ENCODE peak calls at places on chromosomes 11 and 22, in six cellular contexts. One of them, this sample, is unnamed.

GRCh38 chr22:35555351-35555915 is 14.8 kb downstream of the RASD2 start:
- DNase-seq in HFF-Myc: no peak
- DNase-seq in fibroblast of pulmonary artery: peak
- DNase-seq in fibroblast of lung: no peak
- DNase-seq in GM12865: no peak
- DNase-seq in stimulated activated CD8-positive, alpha-beta memory T cell treated with anti-CD3 and anti-CD28 coated beads, Interleukin-12 subunit alpha, Interleukin-12 subunit beta, amount 100 ng/mL, for 1 hour: no peak
- DNase-seq in this sample: no peak

GRCh38 chr22:25051073-25051472 is 98.6 kb downstream of the KIAA1671 start:
- DNase-seq in fibroblast of lung: no peak
- DNase-seq in stimulated activated CD8-positive, alpha-beta memory T cell treated with anti-CD3 and anti-CD28 coated beads, Interleukin-12 subunit alpha, Interleukin-12 subunit beta, amount 100 ng/mL, for 1 hour: no peak
- DNase-seq in GM12865: peak
- DNase-seq in fibroblast of pulmonary artery: no peak
- DNase-seq in HFF-Myc: no peak
- DNase-seq in this sample: no peak

GRCh38 chr11:45915446-45915845 is 2.2 kb downstream of the PEX16 start:
- DNase-seq in GM12865: no peak
- DNase-seq in fibroblast of pulmonary artery: no peak
- DNase-seq in fibroblast of lung: no peak
- DNase-seq in HFF-Myc: no peak
- DNase-seq in stimulated activated CD8-positive, alpha-beta memory T cell treated with anti-CD3 and anti-CD28 coated beads, Interleukin-12 subunit alpha, Interleukin-12 subunit beta, amount 100 ng/mL, for 1 hour: no peak
- DNase-seq in this sample: no peak

GRCh38 chr11:849951-850776 is 7.5 kb downstream of the TSPAN4 start:
- DNase-seq in HFF-Myc: no peak
- DNase-seq in fibroblast of pulmonary artery: no peak
- DNase-seq in fibroblast of lung: no peak
- DNase-seq in GM12865: no peak
- DNase-seq in stimulated activated CD8-positive, alpha-beta memory T cell treated with anti-CD3 and anti-CD28 coated beads, Interleukin-12 subunit alpha, Interleukin-12 subunit beta, amount 100 ng/mL, for 1 hour: no peak
- DNase-seq in this sample: no peak

GRCh38 chr11:40722179-40722795 is 737.2 kb downstream of the LRRC4C start:
- DNase-seq in fibroblast of pulmonary artery: peak
- DNase-seq in stimulated activated CD8-positive, alpha-beta memory T cell treated with anti-CD3 and anti-CD28 coated beads, Interleukin-12 subunit alpha, Interleukin-12 subunit beta, amount 100 ng/mL, for 1 hour: no peak
- DNase-seq in GM12865: peak
- DNase-seq in fibroblast of lung: peak
- DNase-seq in HFF-Myc: no peak
- DNase-seq in this sample: no peak

GRCh38 chr11:87019582-87020271 is 18.0 kb upstream of the TMEM135 start:
- DNase-seq in fibroblast of lung: no peak
- DNase-seq in stimulated activated CD8-positive, alpha-beta memory T cell treated with anti-CD3 and anti-CD28 coated beads, Interleukin-12 subunit alpha, Interleukin-12 subunit beta, amount 100 ng/mL, for 1 hour: no peak
- DNase-seq in GM12865: no peak
- DNase-seq in HFF-Myc: no peak
- DNase-seq in fibroblast of pulmonary artery: peak
- DNase-seq in this sample: no peak

GRCh38 chr11:58354727-58355126 is 4.1 kb downstream of the OR5B17 start:
- DNase-seq in fibroblast of lung: no peak
- DNase-seq in stimulated activated CD8-positive, alpha-beta memory T cell treated with anti-CD3 and anti-CD28 coated beads, Interleukin-12 subunit alpha, Interleukin-12 subunit beta, amount 100 ng/mL, for 1 hour: no peak
- DNase-seq in fibroblast of pulmonary artery: no peak
- DNase-seq in HFF-Myc: no peak
- DNase-seq in GM12865: no peak
- DNase-seq in this sample: no peak

GRCh38 chr11:110621826-110622225 is 90.4 kb downstream of the ARHGAP20 start:
- DNase-seq in GM12865: no peak
- DNase-seq in HFF-Myc: no peak
- DNase-seq in fibroblast of lung: peak
- DNase-seq in stimulated activated CD8-positive, alpha-beta memory T cell treated with anti-CD3 and anti-CD28 coated beads, Interleukin-12 subunit alpha, Interleukin-12 subunit beta, amount 100 ng/mL, for 1 hour: no peak
- DNase-seq in fibroblast of pulmonary artery: no peak
- DNase-seq in this sample: no peak

GRCh38 chr11:117412653-117413275 is 85.1 kb downstream of the CEP164 start:
- DNase-seq in GM12865: no peak
- DNase-seq in stimulated activated CD8-positive, alpha-beta memory T cell treated with anti-CD3 and anti-CD28 coated beads, Interleukin-12 subunit alpha, Interleukin-12 subunit beta, amount 100 ng/mL, for 1 hour: no peak
- DNase-seq in fibroblast of lung: no peak
- DNase-seq in HFF-Myc: no peak
- DNase-seq in fibroblast of pulmonary artery: no peak
- DNase-seq in this sample: no peak

GRCh38 chr22:49454726-49455125 is 372.9 kb downstream of the BRD1 start:
- DNase-seq in HFF-Myc: no peak
- DNase-seq in stimulated activated CD8-positive, alpha-beta memory T cell treated with anti-CD3 and anti-CD28 coated beads, Interleukin-12 subunit alpha, Interleukin-12 subunit beta, amount 100 ng/mL, for 1 hour: no peak
- DNase-seq in GM12865: no peak
- DNase-seq in fibroblast of lung: no peak
- DNase-seq in fibroblast of pulmonary artery: no peak
- DNase-seq in this sample: no peak

GRCh38 chr22:32800158-32800557 is 1.3 kb upstream of the TIMP3 start:
- DNase-seq in stimulated activated CD8-positive, alpha-beta memory T cell treated with anti-CD3 and anti-CD28 coated beads, Interleukin-12 subunit alpha, Interleukin-12 subunit beta, amount 100 ng/mL, for 1 hour: no peak
- DNase-seq in HFF-Myc: no peak
- DNase-seq in fibroblast of lung: peak
- DNase-seq in GM12865: no peak
- DNase-seq in fibroblast of pulmonary artery: no peak
- DNase-seq in this sample: no peak

GRCh38 chr11:15114501-15115475 is at the start of gene INSC:
- DNase-seq in stimulated activated CD8-positive, alpha-beta memory T cell treated with anti-CD3 and anti-CD28 coated beads, Interleukin-12 subunit alpha, Interleukin-12 subunit beta, amount 100 ng/mL, for 1 hour: no peak
- DNase-seq in HFF-Myc: no peak
- DNase-seq in GM12865: no peak
- DNase-seq in fibroblast of pulmonary artery: no peak
- DNase-seq in fibroblast of lung: peak
- DNase-seq in this sample: no peak

GRCh38 chr11:5123802-5124521 is 14.2 kb downstream of the OR52A5 start:
- DNase-seq in GM12865: peak
- DNase-seq in fibroblast of lung: peak
- DNase-seq in fibroblast of pulmonary artery: peak
- DNase-seq in HFF-Myc: peak
- DNase-seq in stimulated activated CD8-positive, alpha-beta memory T cell treated with anti-CD3 and anti-CD28 coated beads, Interleukin-12 subunit alpha, Interleukin-12 subunit beta, amount 100 ng/mL, for 1 hour: peak
- DNase-seq in this sample: peak

GRCh38 chr11:30125461-30125860 is 105.4 kb upstream of the FSHB start:
- DNase-seq in GM12865: no peak
- DNase-seq in fibroblast of pulmonary artery: peak
- DNase-seq in stimulated activated CD8-positive, alpha-beta memory T cell treated with anti-CD3 and anti-CD28 coated beads, Interleukin-12 subunit alpha, Interleukin-12 subunit beta, amount 100 ng/mL, for 1 hour: no peak
- DNase-seq in fibroblast of lung: no peak
- DNase-seq in HFF-Myc: no peak
- DNase-seq in this sample: no peak

GRCh38 chr22:20106849-20107237 is 9.1 kb upstream of the RANBP1 start:
- DNase-seq in fibroblast of lung: no peak
- DNase-seq in fibroblast of pulmonary artery: no peak
- DNase-seq in GM12865: no peak
- DNase-seq in stimulated activated CD8-positive, alpha-beta memory T cell treated with anti-CD3 and anti-CD28 coated beads, Interleukin-12 subunit alpha, Interleukin-12 subunit beta, amount 100 ng/mL, for 1 hour: no peak
- DNase-seq in HFF-Myc: no peak
- DNase-seq in this sample: no peak

GRCh38 chr11:299951-300735 is 817 bp upstream of the IFITM5 start:
- DNase-seq in fibroblast of pulmonary artery: no peak
- DNase-seq in stimulated activated CD8-positive, alpha-beta memory T cell treated with anti-CD3 and anti-CD28 coated beads, Interleukin-12 subunit alpha, Interleukin-12 subunit beta, amount 100 ng/mL, for 1 hour: peak
- DNase-seq in GM12865: no peak
- DNase-seq in HFF-Myc: no peak
- DNase-seq in fibroblast of lung: no peak
- DNase-seq in this sample: no peak

GRCh38 chr22:44448271-44448780 is 49.7 kb downstream of the RTL6 start:
- DNase-seq in GM12865: peak
- DNase-seq in fibroblast of lung: peak
- DNase-seq in stimulated activated CD8-positive, alpha-beta memory T cell treated with anti-CD3 and anti-CD28 coated beads, Interleukin-12 subunit alpha, Interleukin-12 subunit beta, amount 100 ng/mL, for 1 hour: no peak
- DNase-seq in HFF-Myc: peak
- DNase-seq in fibroblast of pulmonary artery: peak
- DNase-seq in this sample: peak

GRCh38 chr11:9263840-9264380 is 1.2 kb downstream of the DENND5A start:
- DNase-seq in GM12865: peak
- DNase-seq in fibroblast of lung: peak
- DNase-seq in HFF-Myc: no peak
- DNase-seq in stimulated activated CD8-positive, alpha-beta memory T cell treated with anti-CD3 and anti-CD28 coated beads, Interleukin-12 subunit alpha, Interleukin-12 subunit beta, amount 100 ng/mL, for 1 hour: no peak
- DNase-seq in fibroblast of pulmonary artery: no peak
- DNase-seq in this sample: no peak

GRCh38 chr11:104772806-104773241 is 125.4 kb downstream of the CASP12 start:
- DNase-seq in stimulated activated CD8-positive, alpha-beta memory T cell treated with anti-CD3 and anti-CD28 coated beads, Interleukin-12 subunit alpha, Interleukin-12 subunit beta, amount 100 ng/mL, for 1 hour: no peak
- DNase-seq in fibroblast of pulmonary artery: peak
- DNase-seq in fibroblast of lung: peak
- DNase-seq in HFF-Myc: peak
- DNase-seq in GM12865: no peak
- DNase-seq in this sample: no peak